ENCODE peak calls at places on chromosomes 11 and 22, in seven cellular contexts. X, F, B, G, E, D and O are unnamed samples.

GRCh38 chr11:134476435-134477021 is 64.5 kb upstream of the B3GAT1 start:
- DNase-seq in D (no peak), B (no peak), G (peak), F (no peak), X (peak), E (no peak), O (no peak)

GRCh38 chr11:30741039-30741550 is 154.9 kb upstream of the MPPED2 start:
- DNase-seq in E (no peak), X (no peak), G (no peak), D (no peak), B (peak), F (no peak), O (no peak)

GRCh38 chr22:46779651-46780050 is 17.2 kb downstream of the TBC1D22A start:
- DNase-seq in X (no peak), E (no peak), D (no peak), B (no peak), F (no peak), G (no peak), O (no peak)

GRCh38 chr22:28232231-28232630 is 313.2 kb upstream of the PITPNB start:
- DNase-seq in G (no peak), E (no peak), D (no peak), X (no peak), B (no peak), F (no peak), O (no peak)

GRCh38 chr11:94400075-94400838 is 962 bp downstream of the GPR83 start:
- DNase-seq in G (no peak), F (no peak), D (no peak), E (no peak), X (no peak), B (no peak), O (no peak)

GRCh38 chr11:75277991-75278790 is 37.6 kb downstream of the TPBGL start:
- DNase-seq in E (no peak), D (no peak), B (no peak), X (no peak), F (peak), G (no peak), O (no peak)

GRCh38 chr22:49992921-49993648 is 19.5 kb downstream of the IL17REL start:
- DNase-seq in B (peak), F (peak), E (peak), D (peak), G (peak), X (peak), O (peak)

GRCh38 chr11:17864478-17864941 is 129.9 kb downstream of the KCNC1 start:
- DNase-seq in F (no peak), D (no peak), E (peak), G (no peak), X (peak), B (no peak), O (no peak)

GRCh38 chr11:60921777-60922335 is 2.4 kb upstream of the TMEM132A start:
- DNase-seq in D (no peak), G (no peak), E (no peak), X (no peak), B (no peak), F (no peak), O (no peak)

GRCh38 chr11:126185200-126186030 is 26.0 kb downstream of the RPUSD4 start:
- DNase-seq in F (no peak), B (no peak), E (no peak), X (peak), G (no peak), D (no peak), O (no peak)

GRCh38 chr11:7462706-7463105 is 22.6 kb upstream of the OLFML1 start:
- DNase-seq in D (no peak), X (no peak), B (no peak), E (no peak), G (no peak), F (no peak), O (no peak)

GRCh38 chr22:26905640-26906039 is 248.3 kb downstream of the MIAT start:
- DNase-seq in D (no peak), E (no peak), X (no peak), B (no peak), G (no peak), F (no peak), O (no peak)

GRCh38 chr22:30397656-30398635 is 1.1 kb downstream of the SEC14L2 start:
- DNase-seq in B (no peak), F (no peak), E (no peak), D (no peak), X (no peak), G (no peak), O (no peak)

GRCh38 chr11:20066013-20066782 is 94.1 kb downstream of the DBX1 start:
- DNase-seq in F (no peak), E (no peak), D (no peak), X (no peak), G (no peak), B (no peak), O (no peak)